ENCODE peak calls at places on chromosome 17, in seven cellular contexts. One of them, this sample, is unnamed.

GRCh38 chr17:69269174-69269998 is 40.8 kb upstream of the ABCA10 start:
- DNase-seq in HFF-Myc: peak
- DNase-seq in stimulated activated CD4-positive, alpha-beta T cell treated with anti-CD3 and anti-CD28 coated beads, Interleukin-12 subunit alpha, Interleukin-12 subunit beta, amount 100 ng/mL, for 24 hours: no peak
- DNase-seq in fibroblast of the aortic adventitia: peak
- DNase-seq in AG20443: no peak
- DNase-seq in right lobe of liver: no peak
- DNase-seq in HT-29: no peak
- DNase-seq in this sample: no peak

GRCh38 chr17:51032850-51033249 is 87.8 kb downstream of the SPAG9 start:
- DNase-seq in right lobe of liver: no peak
- DNase-seq in fibroblast of the aortic adventitia: no peak
- DNase-seq in AG20443: no peak
- DNase-seq in stimulated activated CD4-positive, alpha-beta T cell treated with anti-CD3 and anti-CD28 coated beads, Interleukin-12 subunit alpha, Interleukin-12 subunit beta, amount 100 ng/mL, for 24 hours: no peak
- DNase-seq in HT-29: no peak
- DNase-seq in HFF-Myc: no peak
- DNase-seq in this sample: no peak

GRCh38 chr17:17836818-17837379 is at the start of gene SREBF1:
- DNase-seq in HT-29: peak
- DNase-seq in AG20443: peak
- DNase-seq in right lobe of liver: peak
- DNase-seq in HFF-Myc: no peak
- DNase-seq in stimulated activated CD4-positive, alpha-beta T cell treated with anti-CD3 and anti-CD28 coated beads, Interleukin-12 subunit alpha, Interleukin-12 subunit beta, amount 100 ng/mL, for 24 hours: peak
- DNase-seq in fibroblast of the aortic adventitia: no peak
- DNase-seq in this sample: no peak

GRCh38 chr17:45282683-45283644 is 21.1 kb upstream of the SPATA32 start:
- DNase-seq in right lobe of liver: no peak
- DNase-seq in fibroblast of the aortic adventitia: no peak
- DNase-seq in HT-29: no peak
- DNase-seq in HFF-Myc: no peak
- DNase-seq in stimulated activated CD4-positive, alpha-beta T cell treated with anti-CD3 and anti-CD28 coated beads, Interleukin-12 subunit alpha, Interleukin-12 subunit beta, amount 100 ng/mL, for 24 hours: no peak
- DNase-seq in AG20443: no peak
- DNase-seq in this sample: no peak

GRCh38 chr17:50923611-50924010 is 57.5 kb upstream of the TOB1 start:
- DNase-seq in fibroblast of the aortic adventitia: no peak
- DNase-seq in AG20443: no peak
- DNase-seq in HFF-Myc: no peak
- DNase-seq in right lobe of liver: peak
- DNase-seq in stimulated activated CD4-positive, alpha-beta T cell treated with anti-CD3 and anti-CD28 coated beads, Interleukin-12 subunit alpha, Interleukin-12 subunit beta, amount 100 ng/mL, for 24 hours: no peak
- DNase-seq in HT-29: peak
- DNase-seq in this sample: peak

GRCh38 chr17:33519692-33520091 is 226.6 kb upstream of the ASIC2 start:
- DNase-seq in stimulated activated CD4-positive, alpha-beta T cell treated with anti-CD3 and anti-CD28 coated beads, Interleukin-12 subunit alpha, Interleukin-12 subunit beta, amount 100 ng/mL, for 24 hours: no peak
- DNase-seq in AG20443: no peak
- DNase-seq in HFF-Myc: no peak
- DNase-seq in fibroblast of the aortic adventitia: no peak
- DNase-seq in HT-29: no peak
- DNase-seq in right lobe of liver: no peak
- DNase-seq in this sample: no peak

GRCh38 chr17:9052921-9053320 is 31.6 kb downstream of the NTN1 start:
- DNase-seq in right lobe of liver: peak
- DNase-seq in AG20443: no peak
- DNase-seq in fibroblast of the aortic adventitia: no peak
- DNase-seq in HT-29: no peak
- DNase-seq in HFF-Myc: no peak
- DNase-seq in stimulated activated CD4-positive, alpha-beta T cell treated with anti-CD3 and anti-CD28 coated beads, Interleukin-12 subunit alpha, Interleukin-12 subunit beta, amount 100 ng/mL, for 24 hours: no peak
- DNase-seq in this sample: no peak

GRCh38 chr17:72496461-72496860 is 375.6 kb downstream of the SOX9 start:
- DNase-seq in right lobe of liver: no peak
- DNase-seq in fibroblast of the aortic adventitia: no peak
- DNase-seq in HT-29: no peak
- DNase-seq in HFF-Myc: no peak
- DNase-seq in stimulated activated CD4-positive, alpha-beta T cell treated with anti-CD3 and anti-CD28 coated beads, Interleukin-12 subunit alpha, Interleukin-12 subunit beta, amount 100 ng/mL, for 24 hours: no peak
- DNase-seq in AG20443: no peak
- DNase-seq in this sample: no peak

GRCh38 chr17:51244041-51244440 is 15.8 kb downstream of the MBTD1 start:
- DNase-seq in right lobe of liver: no peak
- DNase-seq in HT-29: no peak
- DNase-seq in HFF-Myc: no peak
- DNase-seq in stimulated activated CD4-positive, alpha-beta T cell treated with anti-CD3 and anti-CD28 coated beads, Interleukin-12 subunit alpha, Interleukin-12 subunit beta, amount 100 ng/mL, for 24 hours: no peak
- DNase-seq in AG20443: no peak
- DNase-seq in fibroblast of the aortic adventitia: no peak
- DNase-seq in this sample: no peak

GRCh38 chr17:80663783-80664206 is 119.2 kb downstream of the RPTOR start:
- DNase-seq in fibroblast of the aortic adventitia: peak
- DNase-seq in HT-29: no peak
- DNase-seq in stimulated activated CD4-positive, alpha-beta T cell treated with anti-CD3 and anti-CD28 coated beads, Interleukin-12 subunit alpha, Interleukin-12 subunit beta, amount 100 ng/mL, for 24 hours: no peak
- DNase-seq in right lobe of liver: no peak
- DNase-seq in AG20443: peak
- DNase-seq in HFF-Myc: no peak
- DNase-seq in this sample: peak

GRCh38 chr17:10033982-10034381 is 128.9 kb upstream of the RCVRN start:
- DNase-seq in HT-29: no peak
- DNase-seq in right lobe of liver: no peak
- DNase-seq in HFF-Myc: no peak
- DNase-seq in stimulated activated CD4-positive, alpha-beta T cell treated with anti-CD3 and anti-CD28 coated beads, Interleukin-12 subunit alpha, Interleukin-12 subunit beta, amount 100 ng/mL, for 24 hours: no peak
- DNase-seq in fibroblast of the aortic adventitia: no peak
- DNase-seq in AG20443: no peak
- DNase-seq in this sample: no peak

GRCh38 chr17:7191571-7192270 is 12.6 kb upstream of the ASGR1 start:
- DNase-seq in HT-29: no peak
- DNase-seq in stimulated activated CD4-positive, alpha-beta T cell treated with anti-CD3 and anti-CD28 coated beads, Interleukin-12 subunit alpha, Interleukin-12 subunit beta, amount 100 ng/mL, for 24 hours: no peak
- DNase-seq in HFF-Myc: no peak
- DNase-seq in right lobe of liver: peak
- DNase-seq in AG20443: peak
- DNase-seq in fibroblast of the aortic adventitia: no peak
- DNase-seq in this sample: peak

GRCh38 chr17:47205419-47205963 is 3.7 kb upstream of the MYL4 start:
- DNase-seq in AG20443: peak
- DNase-seq in fibroblast of the aortic adventitia: peak
- DNase-seq in right lobe of liver: no peak
- DNase-seq in HT-29: peak
- DNase-seq in HFF-Myc: no peak
- DNase-seq in stimulated activated CD4-positive, alpha-beta T cell treated with anti-CD3 and anti-CD28 coated beads, Interleukin-12 subunit alpha, Interleukin-12 subunit beta, amount 100 ng/mL, for 24 hours: peak
- DNase-seq in this sample: peak

GRCh38 chr17:6712058-6712853 is 913 bp downstream of the SLC13A5 start:
- DNase-seq in stimulated activated CD4-positive, alpha-beta T cell treated with anti-CD3 and anti-CD28 coated beads, Interleukin-12 subunit alpha, Interleukin-12 subunit beta, amount 100 ng/mL, for 24 hours: no peak
- DNase-seq in AG20443: peak
- DNase-seq in HT-29: peak
- DNase-seq in HFF-Myc: no peak
- DNase-seq in right lobe of liver: no peak
- DNase-seq in fibroblast of the aortic adventitia: peak
- DNase-seq in this sample: no peak

GRCh38 chr17:18992454-18993130 is 12.0 kb downstream of the FAM83G start:
- DNase-seq in right lobe of liver: no peak
- DNase-seq in fibroblast of the aortic adventitia: no peak
- DNase-seq in AG20443: no peak
- DNase-seq in HT-29: no peak
- DNase-seq in HFF-Myc: no peak
- DNase-seq in stimulated activated CD4-positive, alpha-beta T cell treated with anti-CD3 and anti-CD28 coated beads, Interleukin-12 subunit alpha, Interleukin-12 subunit beta, amount 100 ng/mL, for 24 hours: no peak
- DNase-seq in this sample: peak

GRCh38 chr17:43790311-43790940 is 10.2 kb downstream of the CFAP97D1 start:
- DNase-seq in fibroblast of the aortic adventitia: no peak
- DNase-seq in stimulated activated CD4-positive, alpha-beta T cell treated with anti-CD3 and anti-CD28 coated beads, Interleukin-12 subunit alpha, Interleukin-12 subunit beta, amount 100 ng/mL, for 24 hours: no peak
- DNase-seq in HT-29: peak
- DNase-seq in AG20443: no peak
- DNase-seq in HFF-Myc: no peak
- DNase-seq in right lobe of liver: no peak
- DNase-seq in this sample: no peak

GRCh38 chr17:32206816-32207215 is 58.8 kb upstream of the RHBDL3 start:
- DNase-seq in HFF-Myc: no peak
- DNase-seq in AG20443: no peak
- DNase-seq in HT-29: no peak
- DNase-seq in stimulated activated CD4-positive, alpha-beta T cell treated with anti-CD3 and anti-CD28 coated beads, Interleukin-12 subunit alpha, Interleukin-12 subunit beta, amount 100 ng/mL, for 24 hours: no peak
- DNase-seq in fibroblast of the aortic adventitia: peak
- DNase-seq in right lobe of liver: no peak
- DNase-seq in this sample: no peak

GRCh38 chr17:8629371-8630226 is 926 bp downstream of the MYH10 start:
- DNase-seq in AG20443: peak
- DNase-seq in fibroblast of the aortic adventitia: no peak
- DNase-seq in stimulated activated CD4-positive, alpha-beta T cell treated with anti-CD3 and anti-CD28 coated beads, Interleukin-12 subunit alpha, Interleukin-12 subunit beta, amount 100 ng/mL, for 24 hours: peak
- DNase-seq in right lobe of liver: peak
- DNase-seq in HFF-Myc: no peak
- DNase-seq in HT-29: no peak
- DNase-seq in this sample: peak

GRCh38 chr17:30345089-30345433 is 11.2 kb upstream of the TMIGD1 start:
- DNase-seq in HFF-Myc: no peak
- DNase-seq in right lobe of liver: no peak
- DNase-seq in HT-29: no peak
- DNase-seq in AG20443: no peak
- DNase-seq in stimulated activated CD4-positive, alpha-beta T cell treated with anti-CD3 and anti-CD28 coated beads, Interleukin-12 subunit alpha, Interleukin-12 subunit beta, amount 100 ng/mL, for 24 hours: no peak
- DNase-seq in fibroblast of the aortic adventitia: no peak
- DNase-seq in this sample: no peak

GRCh38 chr17:82297280-82297803 is 20.1 kb downstream of the CD7 start:
- DNase-seq in right lobe of liver: peak
- DNase-seq in fibroblast of the aortic adventitia: peak
- DNase-seq in HT-29: no peak
- DNase-seq in AG20443: peak
- DNase-seq in stimulated activated CD4-positive, alpha-beta T cell treated with anti-CD3 and anti-CD28 coated beads, Interleukin-12 subunit alpha, Interleukin-12 subunit beta, amount 100 ng/mL, for 24 hours: peak
- DNase-seq in HFF-Myc: no peak
- DNase-seq in this sample: peak

GRCh38 chr17:27354491-27355081 is 60.7 kb downstream of the WSB1 start:
- DNase-seq in right lobe of liver: no peak
- DNase-seq in HFF-Myc: no peak
- DNase-seq in HT-29: peak
- DNase-seq in stimulated activated CD4-positive, alpha-beta T cell treated with anti-CD3 and anti-CD28 coated beads, Interleukin-12 subunit alpha, Interleukin-12 subunit beta, amount 100 ng/mL, for 24 hours: no peak
- DNase-seq in AG20443: no peak
- DNase-seq in fibroblast of the aortic adventitia: no peak
- DNase-seq in this sample: peak

GRCh38 chr17:16521070-16521727 is 29.2 kb upstream of the LRRC75A start:
- DNase-seq in right lobe of liver: peak
- DNase-seq in HT-29: peak
- DNase-seq in HFF-Myc: peak
- DNase-seq in stimulated activated CD4-positive, alpha-beta T cell treated with anti-CD3 and anti-CD28 coated beads, Interleukin-12 subunit alpha, Interleukin-12 subunit beta, amount 100 ng/mL, for 24 hours: peak
- DNase-seq in AG20443: peak
- DNase-seq in fibroblast of the aortic adventitia: peak
- DNase-seq in this sample: peak

GRCh38 chr17:43401293-43401692 is 2.5 kb downstream of the ARL4D start:
- DNase-seq in stimulated activated CD4-positive, alpha-beta T cell treated with anti-CD3 and anti-CD28 coated beads, Interleukin-12 subunit alpha, Interleukin-12 subunit beta, amount 100 ng/mL, for 24 hours: no peak
- DNase-seq in fibroblast of the aortic adventitia: peak
- DNase-seq in AG20443: peak
- DNase-seq in HT-29: no peak
- DNase-seq in right lobe of liver: no peak
- DNase-seq in HFF-Myc: peak
- DNase-seq in this sample: peak

GRCh38 chr17:55742272-55743102 is 8.4 kb upstream of the PCTP start:
- DNase-seq in stimulated activated CD4-positive, alpha-beta T cell treated with anti-CD3 and anti-CD28 coated beads, Interleukin-12 subunit alpha, Interleukin-12 subunit beta, amount 100 ng/mL, for 24 hours: no peak
- DNase-seq in AG20443: no peak
- DNase-seq in right lobe of liver: no peak
- DNase-seq in fibroblast of the aortic adventitia: no peak
- DNase-seq in HFF-Myc: no peak
- DNase-seq in HT-29: no peak
- DNase-seq in this sample: no peak

GRCh38 chr17:5700791-5701190 is 116.5 kb upstream of the NLRP1 start:
- DNase-seq in right lobe of liver: no peak
- DNase-seq in HFF-Myc: no peak
- DNase-seq in stimulated activated CD4-positive, alpha-beta T cell treated with anti-CD3 and anti-CD28 coated beads, Interleukin-12 subunit alpha, Interleukin-12 subunit beta, amount 100 ng/mL, for 24 hours: no peak
- DNase-seq in AG20443: no peak
- DNase-seq in HT-29: no peak
- DNase-seq in fibroblast of the aortic adventitia: no peak
- DNase-seq in this sample: no peak

GRCh38 chr17:68697850-68698313 is 96.7 kb upstream of the FAM20A start:
- DNase-seq in HT-29: no peak
- DNase-seq in fibroblast of the aortic adventitia: peak
- DNase-seq in HFF-Myc: peak
- DNase-seq in stimulated activated CD4-positive, alpha-beta T cell treated with anti-CD3 and anti-CD28 coated beads, Interleukin-12 subunit alpha, Interleukin-12 subunit beta, amount 100 ng/mL, for 24 hours: no peak
- DNase-seq in AG20443: peak
- DNase-seq in right lobe of liver: no peak
- DNase-seq in this sample: no peak

GRCh38 chr17:16215965-16216316 is 607 bp upstream of the NCOR1 start:
- DNase-seq in HT-29: peak
- DNase-seq in AG20443: no peak
- DNase-seq in right lobe of liver: no peak
- DNase-seq in fibroblast of the aortic adventitia: no peak
- DNase-seq in HFF-Myc: no peak
- DNase-seq in stimulated activated CD4-positive, alpha-beta T cell treated with anti-CD3 and anti-CD28 coated beads, Interleukin-12 subunit alpha, Interleukin-12 subunit beta, amount 100 ng/mL, for 24 hours: peak
- DNase-seq in this sample: no peak

GRCh38 chr17:82696916-82697807 is 1.3 kb downstream of the RAB40B start:
- DNase-seq in fibroblast of the aortic adventitia: no peak
- DNase-seq in AG20443: peak
- DNase-seq in HFF-Myc: no peak
- DNase-seq in HT-29: no peak
- DNase-seq in right lobe of liver: no peak
- DNase-seq in stimulated activated CD4-positive, alpha-beta T cell treated with anti-CD3 and anti-CD28 coated beads, Interleukin-12 subunit alpha, Interleukin-12 subunit beta, amount 100 ng/mL, for 24 hours: no peak
- DNase-seq in this sample: peak

GRCh38 chr17:48614904-48615211 is 234 bp downstream of the HOXB8 start:
- DNase-seq in HT-29: peak
- DNase-seq in stimulated activated CD4-positive, alpha-beta T cell treated with anti-CD3 and anti-CD28 coated beads, Interleukin-12 subunit alpha, Interleukin-12 subunit beta, amount 100 ng/mL, for 24 hours: no peak
- DNase-seq in fibroblast of the aortic adventitia: no peak
- DNase-seq in HFF-Myc: no peak
- DNase-seq in right lobe of liver: no peak
- DNase-seq in AG20443: no peak
- DNase-seq in this sample: no peak

GRCh38 chr17:34401165-34401564 is 38.1 kb upstream of the CCL1 start:
- DNase-seq in HFF-Myc: no peak
- DNase-seq in stimulated activated CD4-positive, alpha-beta T cell treated with anti-CD3 and anti-CD28 coated beads, Interleukin-12 subunit alpha, Interleukin-12 subunit beta, amount 100 ng/mL, for 24 hours: no peak
- DNase-seq in HT-29: no peak
- DNase-seq in AG20443: no peak
- DNase-seq in fibroblast of the aortic adventitia: no peak
- DNase-seq in right lobe of liver: no peak
- DNase-seq in this sample: no peak

GRCh38 chr17:44070455-44071197 is at the start of gene G6PC3:
- DNase-seq in fibroblast of the aortic adventitia: peak
- DNase-seq in right lobe of liver: peak
- DNase-seq in stimulated activated CD4-positive, alpha-beta T cell treated with anti-CD3 and anti-CD28 coated beads, Interleukin-12 subunit alpha, Interleukin-12 subunit beta, amount 100 ng/mL, for 24 hours: peak
- DNase-seq in AG20443: peak
- DNase-seq in HFF-Myc: peak
- DNase-seq in HT-29: peak
- DNase-seq in this sample: peak

GRCh38 chr17:27345141-27345904 is 51.4 kb downstream of the WSB1 start:
- DNase-seq in HFF-Myc: no peak
- DNase-seq in stimulated activated CD4-positive, alpha-beta T cell treated with anti-CD3 and anti-CD28 coated beads, Interleukin-12 subunit alpha, Interleukin-12 subunit beta, amount 100 ng/mL, for 24 hours: no peak
- DNase-seq in HT-29: no peak
- DNase-seq in fibroblast of the aortic adventitia: no peak
- DNase-seq in right lobe of liver: no peak
- DNase-seq in AG20443: no peak
- DNase-seq in this sample: peak

This sample was measured in thyroid gland.